ENCODE peak calls at places on chromosomes 4 and X, in five cellular contexts. R is right lobe of liver, K is A549, G is upper lobe of left lung, M is IMR-90. D is an unnamed sample.

GRCh38 chr4:91087743-91088142 is 960.5 kb downstream of the CCSER1 start:
- DNase-seq in R (no peak), K (no peak), G (no peak), M (no peak), D (no peak)

GRCh38 chr4:30538794-30539193 is 181.4 kb upstream of the PCDH7 start:
- DNase-seq in R (no peak), K (no peak), G (no peak), M (no peak), D (no peak)

GRCh38 chr4:9983211-9983610 is 38.1 kb downstream of the SLC2A9 start:
- DNase-seq in R (no peak), K (no peak), G (peak; percentile 25), M (no peak), D (no peak)

GRCh38 chr4:96558466-96558865 is 718.6 kb downstream of the PDHA2 start:
- DNase-seq in R (no peak), K (no peak), G (no peak), M (no peak), D (no peak)

GRCh38 chrX:41105005-41105404 is 19.8 kb downstream of the USP9X start:
- DNase-seq in R (no peak), K (no peak), G (no peak), M (no peak), D (no peak)

GRCh38 chr4:86043755-86044592 is 315.9 kb downstream of the MAPK10 start:
- DNase-seq in R (no peak), K (peak; percentile 42), G (no peak), M (peak; percentile 55), D (no peak)

GRCh38 chrX:154541896-154542722 is 4.5 kb downstream of the G6PD start:
- DNase-seq in R (peak; percentile 80), K (peak; percentile 98), G (peak; percentile 83), M (peak; percentile 94), D (peak; percentile 93)

GRCh38 chrX:19883878-19884277 is 3.5 kb downstream of the SH3KBP1 start:
- DNase-seq in R (no peak), K (peak; percentile 11), G (no peak), M (no peak), D (no peak)

GRCh38 chrX:17359500-17359899 is 15.5 kb upstream of the NHS start:
- DNase-seq in R (no peak), K (no peak), G (no peak), M (no peak), D (no peak)

GRCh38 chrX:43939187-43939926 is 33.8 kb downstream of the NDP start:
- DNase-seq in R (no peak), K (peak; percentile 13), G (no peak), M (peak; percentile 3), D (no peak)

GRCh38 chrX:49767231-49767630 is 61.9 kb upstream of the PAGE4 start:
- DNase-seq in R (no peak), K (no peak), G (no peak), M (no peak), D (no peak)

GRCh38 chr4:176185068-176185467 is 10.3 kb downstream of the SPATA4 start:
- DNase-seq in R (no peak), K (no peak), G (no peak), M (peak; percentile 92), D (no peak)

GRCh38 chr4:8741513-8742226 is 130.0 kb downstream of the HMX1 start:
- DNase-seq in R (peak; percentile 36), K (no peak), G (peak; percentile 28), M (no peak), D (no peak)

GRCh38 chr4:7170012-7170411 is 22.3 kb upstream of the SORCS2 start:
- DNase-seq in R (peak; percentile 8), K (no peak), G (no peak), M (no peak), D (no peak)

GRCh38 chr4:183327827-183328226 is 5.6 kb upstream of the CLDN24 start:
- DNase-seq in R (no peak), K (no peak), G (peak; percentile 13), M (no peak), D (no peak)

GRCh38 chr4:172997851-172998250 is 170.8 kb upstream of the GALNT7 start:
- DNase-seq in R (no peak), K (no peak), G (no peak), M (peak; percentile 6), D (no peak)

GRCh38 chr4:6031831-6032230 is 13.6 kb upstream of the C4orf50 start:
- DNase-seq in R (no peak), K (no peak), G (no peak), M (no peak), D (no peak)

GRCh38 chr4:108106186-108106585 is 62.5 kb downstream of the LEF1 start:
- DNase-seq in R (no peak), K (no peak), G (no peak), M (no peak), D (no peak)

GRCh38 chr4:140372607-140373327 is 679 bp upstream of the SCOC start:
- DNase-seq in R (no peak), K (peak; percentile 16), G (no peak), M (peak; percentile 13), D (no peak)

GRCh38 chrX:48492293-48492910 is 16.4 kb upstream of the PORCN start:
- DNase-seq in R (no peak), K (no peak), G (no peak), M (peak; percentile 35), D (no peak)

GRCh38 chrX:39532761-39533160 is 565.0 kb downstream of the BCOR start:
- DNase-seq in R (no peak), K (no peak), G (no peak), M (no peak), D (no peak)

GRCh38 chr4:84545093-84545492 is 37.8 kb upstream of the CDS1 start:
- DNase-seq in R (no peak), K (no peak), G (no peak), M (no peak), D (no peak)

GRCh38 chrX:20271186-20271585 is 4.5 kb upstream of the RPS6KA3 start:
- DNase-seq in R (no peak), K (no peak), G (no peak), M (no peak), D (no peak)

GRCh38 chr4:4888695-4889094 is 29.2 kb downstream of the MSX1 start:
- DNase-seq in R (no peak), K (no peak), G (no peak), M (no peak), D (no peak)

GRCh38 chr4:65089666-65090065 is 580.6 kb downstream of the EPHA5 start:
- DNase-seq in R (no peak), K (peak; percentile 1), G (no peak), M (no peak), D (no peak)

GRCh38 chr4:186144596-186145569 is 40.4 kb downstream of the FAM149A start:
- DNase-seq in R (peak; percentile 84), K (peak; percentile 26), G (peak; percentile 93), M (peak; percentile 43), D (peak; percentile 56)

GRCh38 chr4:8181119-8181518 is 18.0 kb upstream of the SH3TC1 start:
- DNase-seq in R (no peak), K (no peak), G (no peak), M (no peak), D (no peak)

GRCh38 chr4:71366776-71367175 is 28.0 kb downstream of the SLC4A4 start:
- DNase-seq in R (no peak), K (no peak), G (no peak), M (no peak), D (no peak)

GRCh38 chr4:127781303-127782024 is 658 bp upstream of the HSPA4L start:
- DNase-seq in R (no peak), K (no peak), G (peak; percentile 91), M (peak; percentile 15), D (peak; percentile 58)

GRCh38 chr4:161577604-161578301 is 586.0 kb downstream of the FSTL5 start:
- DNase-seq in R (no peak), K (no peak), G (no peak), M (peak; percentile 33), D (no peak)

GRCh38 chr4:46442963-46443362 is 53.0 kb upstream of the GABRA2 start:
- DNase-seq in R (no peak), K (peak; percentile 0), G (no peak), M (peak; percentile 65), D (no peak)

GRCh38 chr4:99362768-99363167 is 10.2 kb upstream of the ADH1C start:
- DNase-seq in R (no peak), K (no peak), G (no peak), M (no peak), D (no peak)

GRCh38 chr4:110970642-110971041 is 347.8 kb upstream of the PITX2 start:
- DNase-seq in R (peak; percentile 48), K (peak; percentile 51), G (no peak), M (peak; percentile 45), D (no peak)

GRCh38 chr4:183130328-183131155 is 31.5 kb downstream of the WWC2 start:
- DNase-seq in R (peak; percentile 90), K (peak; percentile 41), G (no peak), M (peak; percentile 52), D (no peak)

GRCh38 chrX:2691543-2692220 is 587 bp downstream of the CD99 start:
- DNase-seq in R (peak; percentile 61), K (peak; percentile 67), G (peak; percentile 89), M (peak; percentile 31), D (peak; percentile 54)

DNA sequence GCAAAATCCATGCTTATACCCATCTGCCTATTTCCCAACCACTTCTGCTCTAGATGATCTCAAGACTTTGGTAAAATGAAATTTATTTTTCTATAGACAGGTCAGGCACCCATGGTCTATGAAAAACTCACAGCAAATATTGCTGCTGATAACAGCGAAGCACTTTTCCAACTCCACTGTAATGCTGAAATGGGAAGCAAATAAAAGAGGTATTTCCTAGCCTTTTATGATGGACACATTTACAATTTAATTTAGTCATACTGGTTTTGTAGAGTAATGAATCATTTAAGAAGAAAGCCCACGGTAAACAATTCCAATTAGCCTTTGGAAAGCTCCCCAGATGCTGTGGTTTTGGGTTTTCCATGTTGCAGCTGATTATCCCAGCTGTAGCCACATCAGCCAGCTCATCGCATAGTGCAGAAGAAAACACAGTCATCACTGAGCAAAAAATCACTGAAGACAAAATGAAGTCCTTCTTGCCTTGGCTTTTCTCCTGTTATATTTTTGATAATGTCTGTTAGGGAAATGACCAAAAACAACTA is 193.2 kb upstream of the C1QTNF7 start:
- DNase-seq in R (no peak), K (no peak), G (no peak), M (peak; percentile 98), D (peak; percentile 70)
- H3K27ac ChIP-seq in R (no peak overlapping the region), K (no peak overlapping the region), G (peak overlapping the region; percentile 11), M (peak overlapping the region; percentile 61), D (peak overlapping the region; percentile 61)

DNA sequence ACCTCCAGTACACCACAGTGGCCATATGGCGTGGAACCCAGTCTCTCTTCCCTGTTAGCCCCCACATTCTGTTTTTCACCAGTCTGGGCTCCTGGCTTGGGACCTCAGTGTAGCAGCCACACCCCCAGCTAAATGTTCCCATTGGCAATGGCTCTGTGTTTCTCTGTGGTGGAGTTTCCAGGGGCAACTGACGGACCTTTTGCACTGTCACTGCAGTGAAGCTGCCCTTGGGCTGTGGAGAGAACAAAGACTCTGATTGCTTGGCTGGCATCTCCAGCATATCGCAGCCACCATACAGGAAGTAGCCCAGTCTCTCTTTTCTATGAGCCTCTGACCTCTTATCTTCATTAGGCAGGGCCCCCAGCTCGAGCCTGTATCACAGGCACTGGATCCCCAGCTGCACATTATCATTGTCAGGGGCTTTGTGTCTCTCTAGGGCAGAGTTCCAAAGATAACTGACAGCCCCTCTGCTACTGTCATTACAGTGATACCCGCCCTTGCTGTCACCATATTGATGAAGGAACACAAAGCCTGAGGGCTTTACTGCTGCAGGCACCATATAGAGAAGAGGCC is 483.5 kb downstream of the ARAP2 start:
- DNase-seq in R (no peak), K (no peak), G (no peak), M (no peak), D (no peak)
- TF ChIP-seq POLR2A in R (no peak), K (no peak), G (no peak), M (no peak), D (no peak)

GRCh38 chr4:36719425-36719824 is 438.0 kb downstream of the DTHD1 start:
- DNase-seq in R (no peak), K (no peak), G (no peak), M (no peak), D (no peak)
- H3K27ac ChIP-seq in R (no peak overlapping the region), K (no peak overlapping the region), G (no peak overlapping the region), M (no peak overlapping the region), D (no peak overlapping the region)

GRCh38 chrX:119885554-119886428 is 9.9 kb upstream of the AKAP14 start:
- DNase-seq in R (no peak), K (peak; percentile 72), G (no peak), M (peak; percentile 13), D (no peak)
- TF ChIP-seq POLR2A in R (no peak), K (no peak), G (no peak), M (no peak), D (no peak)

D was measured in uterus.